ENCODE peak calls at places on chromosomes 12 and 14, in six cellular contexts. One of them, this sample, is unnamed.

GRCh38 chr14:75981426-75981825 is 369 bp downstream of the TGFB3 start:
- DNase-seq in activated CD4-positive, CD25-positive, alpha-beta regulatory T cell: no peak
- DNase-seq in DMS53: peak
- DNase-seq in stimulated activated CD4-positive, alpha-beta T cell treated with anti-CD3 and anti-CD28 coated beads, Interleukin-2, amount 100 ng/mL, for 48 hours: peak
- DNase-seq in NCI-H748 treated with DMSO at 0.1 percent for 48 hours: peak
- DNase-seq in NCI-H460: no peak
- DNase-seq in this sample: peak

GRCh38 chr14:74960702-74961101 is 5.3 kb upstream of the PGF start:
- DNase-seq in DMS53: no peak
- DNase-seq in stimulated activated CD4-positive, alpha-beta T cell treated with anti-CD3 and anti-CD28 coated beads, Interleukin-2, amount 100 ng/mL, for 48 hours: no peak
- DNase-seq in NCI-H460: no peak
- DNase-seq in NCI-H748 treated with DMSO at 0.1 percent for 48 hours: no peak
- DNase-seq in activated CD4-positive, CD25-positive, alpha-beta regulatory T cell: no peak
- DNase-seq in this sample: no peak

GRCh38 chr14:75811862-75812505 is 150.9 kb downstream of the TTLL5 start:
- DNase-seq in NCI-H460: no peak
- DNase-seq in activated CD4-positive, CD25-positive, alpha-beta regulatory T cell: no peak
- DNase-seq in stimulated activated CD4-positive, alpha-beta T cell treated with anti-CD3 and anti-CD28 coated beads, Interleukin-2, amount 100 ng/mL, for 48 hours: no peak
- DNase-seq in NCI-H748 treated with DMSO at 0.1 percent for 48 hours: peak
- DNase-seq in DMS53: peak
- DNase-seq in this sample: no peak

GRCh38 chr14:64950889-64951288 is 8.3 kb upstream of the GPX2 start:
- DNase-seq in activated CD4-positive, CD25-positive, alpha-beta regulatory T cell: no peak
- DNase-seq in NCI-H748 treated with DMSO at 0.1 percent for 48 hours: no peak
- DNase-seq in stimulated activated CD4-positive, alpha-beta T cell treated with anti-CD3 and anti-CD28 coated beads, Interleukin-2, amount 100 ng/mL, for 48 hours: no peak
- DNase-seq in NCI-H460: no peak
- DNase-seq in DMS53: no peak
- DNase-seq in this sample: no peak

GRCh38 chr14:101242442-101243385 is 318.6 kb upstream of the DIO3 start:
- DNase-seq in stimulated activated CD4-positive, alpha-beta T cell treated with anti-CD3 and anti-CD28 coated beads, Interleukin-2, amount 100 ng/mL, for 48 hours: no peak
- DNase-seq in activated CD4-positive, CD25-positive, alpha-beta regulatory T cell: no peak
- DNase-seq in DMS53: no peak
- DNase-seq in NCI-H460: no peak
- DNase-seq in NCI-H748 treated with DMSO at 0.1 percent for 48 hours: no peak
- DNase-seq in this sample: no peak

GRCh38 chr14:93787465-93788306 is 599 bp downstream of the PRIMA1 start:
- DNase-seq in NCI-H460: no peak
- DNase-seq in activated CD4-positive, CD25-positive, alpha-beta regulatory T cell: no peak
- DNase-seq in stimulated activated CD4-positive, alpha-beta T cell treated with anti-CD3 and anti-CD28 coated beads, Interleukin-2, amount 100 ng/mL, for 48 hours: no peak
- DNase-seq in NCI-H748 treated with DMSO at 0.1 percent for 48 hours: no peak
- DNase-seq in DMS53: no peak
- DNase-seq in this sample: no peak

GRCh38 chr12:74624206-74624605 is 86.6 kb downstream of the ATXN7L3B start:
- DNase-seq in DMS53: peak
- DNase-seq in NCI-H748 treated with DMSO at 0.1 percent for 48 hours: peak
- DNase-seq in stimulated activated CD4-positive, alpha-beta T cell treated with anti-CD3 and anti-CD28 coated beads, Interleukin-2, amount 100 ng/mL, for 48 hours: no peak
- DNase-seq in NCI-H460: no peak
- DNase-seq in activated CD4-positive, CD25-positive, alpha-beta regulatory T cell: no peak
- DNase-seq in this sample: no peak

GRCh38 chr12:106134294-106134949 is 4.3 kb downstream of the NUAK1 start:
- DNase-seq in NCI-H748 treated with DMSO at 0.1 percent for 48 hours: no peak
- DNase-seq in DMS53: no peak
- DNase-seq in stimulated activated CD4-positive, alpha-beta T cell treated with anti-CD3 and anti-CD28 coated beads, Interleukin-2, amount 100 ng/mL, for 48 hours: no peak
- DNase-seq in activated CD4-positive, CD25-positive, alpha-beta regulatory T cell: no peak
- DNase-seq in NCI-H460: no peak
- DNase-seq in this sample: no peak

GRCh38 chr12:114760151-114760877 is 76.3 kb upstream of the TBX3 start:
- DNase-seq in stimulated activated CD4-positive, alpha-beta T cell treated with anti-CD3 and anti-CD28 coated beads, Interleukin-2, amount 100 ng/mL, for 48 hours: no peak
- DNase-seq in activated CD4-positive, CD25-positive, alpha-beta regulatory T cell: no peak
- DNase-seq in NCI-H748 treated with DMSO at 0.1 percent for 48 hours: no peak
- DNase-seq in NCI-H460: no peak
- DNase-seq in DMS53: no peak
- DNase-seq in this sample: no peak

GRCh38 chr12:22477166-22477893 is 67.0 kb downstream of the C2CD5 start:
- DNase-seq in NCI-H748 treated with DMSO at 0.1 percent for 48 hours: no peak
- DNase-seq in DMS53: no peak
- DNase-seq in stimulated activated CD4-positive, alpha-beta T cell treated with anti-CD3 and anti-CD28 coated beads, Interleukin-2, amount 100 ng/mL, for 48 hours: no peak
- DNase-seq in NCI-H460: no peak
- DNase-seq in activated CD4-positive, CD25-positive, alpha-beta regulatory T cell: no peak
- DNase-seq in this sample: no peak

GRCh38 chr12:102396276-102396675 is 84.1 kb downstream of the IGF1 start:
- DNase-seq in NCI-H460: no peak
- DNase-seq in DMS53: peak
- DNase-seq in stimulated activated CD4-positive, alpha-beta T cell treated with anti-CD3 and anti-CD28 coated beads, Interleukin-2, amount 100 ng/mL, for 48 hours: no peak
- DNase-seq in NCI-H748 treated with DMSO at 0.1 percent for 48 hours: no peak
- DNase-seq in activated CD4-positive, CD25-positive, alpha-beta regulatory T cell: no peak
- DNase-seq in this sample: no peak

GRCh38 chr12:42868291-42868690 is 278.7 kb upstream of the PRICKLE1 start:
- DNase-seq in DMS53: no peak
- DNase-seq in activated CD4-positive, CD25-positive, alpha-beta regulatory T cell: no peak
- DNase-seq in stimulated activated CD4-positive, alpha-beta T cell treated with anti-CD3 and anti-CD28 coated beads, Interleukin-2, amount 100 ng/mL, for 48 hours: no peak
- DNase-seq in NCI-H748 treated with DMSO at 0.1 percent for 48 hours: no peak
- DNase-seq in NCI-H460: no peak
- DNase-seq in this sample: no peak

GRCh38 chr12:18421840-18422239 is 160.5 kb downstream of the PIK3C2G start:
- DNase-seq in NCI-H460: no peak
- DNase-seq in stimulated activated CD4-positive, alpha-beta T cell treated with anti-CD3 and anti-CD28 coated beads, Interleukin-2, amount 100 ng/mL, for 48 hours: no peak
- DNase-seq in NCI-H748 treated with DMSO at 0.1 percent for 48 hours: no peak
- DNase-seq in activated CD4-positive, CD25-positive, alpha-beta regulatory T cell: no peak
- DNase-seq in DMS53: no peak
- DNase-seq in this sample: no peak

GRCh38 chr14:69579476-69579875 is 4.8 kb upstream of the CCDC177 start:
- DNase-seq in NCI-H748 treated with DMSO at 0.1 percent for 48 hours: no peak
- DNase-seq in NCI-H460: no peak
- DNase-seq in activated CD4-positive, CD25-positive, alpha-beta regulatory T cell: no peak
- DNase-seq in stimulated activated CD4-positive, alpha-beta T cell treated with anti-CD3 and anti-CD28 coated beads, Interleukin-2, amount 100 ng/mL, for 48 hours: no peak
- DNase-seq in DMS53: no peak
- DNase-seq in this sample: no peak

GRCh38 chr14:69363055-69363454 is 35.0 kb downstream of the ERH start:
- DNase-seq in stimulated activated CD4-positive, alpha-beta T cell treated with anti-CD3 and anti-CD28 coated beads, Interleukin-2, amount 100 ng/mL, for 48 hours: no peak
- DNase-seq in NCI-H460: no peak
- DNase-seq in NCI-H748 treated with DMSO at 0.1 percent for 48 hours: no peak
- DNase-seq in activated CD4-positive, CD25-positive, alpha-beta regulatory T cell: no peak
- DNase-seq in DMS53: no peak
- DNase-seq in this sample: no peak

GRCh38 chr14:56809262-56810215 is 740 bp downstream of the OTX2 start:
- DNase-seq in activated CD4-positive, CD25-positive, alpha-beta regulatory T cell: no peak
- DNase-seq in DMS53: no peak
- DNase-seq in NCI-H460: no peak
- DNase-seq in NCI-H748 treated with DMSO at 0.1 percent for 48 hours: no peak
- DNase-seq in stimulated activated CD4-positive, alpha-beta T cell treated with anti-CD3 and anti-CD28 coated beads, Interleukin-2, amount 100 ng/mL, for 48 hours: no peak
- DNase-seq in this sample: no peak

GRCh38 chr12:117825827-117826226 is 143.0 kb downstream of the KSR2 start:
- DNase-seq in NCI-H460: no peak
- DNase-seq in DMS53: no peak
- DNase-seq in stimulated activated CD4-positive, alpha-beta T cell treated with anti-CD3 and anti-CD28 coated beads, Interleukin-2, amount 100 ng/mL, for 48 hours: no peak
- DNase-seq in activated CD4-positive, CD25-positive, alpha-beta regulatory T cell: no peak
- DNase-seq in NCI-H748 treated with DMSO at 0.1 percent for 48 hours: no peak
- DNase-seq in this sample: no peak

GRCh38 chr14:54493293-54493692 is 4.5 kb upstream of the GMFB start:
- DNase-seq in NCI-H748 treated with DMSO at 0.1 percent for 48 hours: no peak
- DNase-seq in NCI-H460: no peak
- DNase-seq in activated CD4-positive, CD25-positive, alpha-beta regulatory T cell: no peak
- DNase-seq in DMS53: peak
- DNase-seq in stimulated activated CD4-positive, alpha-beta T cell treated with anti-CD3 and anti-CD28 coated beads, Interleukin-2, amount 100 ng/mL, for 48 hours: no peak
- DNase-seq in this sample: no peak

This sample was measured in ACHN.